ENCODE peak calls at places on chromosome 9, in eight cellular contexts. T is OCI-LY7, I is PC-9, B is H1, M is BJ, U is cardiac fibroblast, P is PC-3, X is coronary artery. Q is an unnamed sample.

GRCh38 chr9:4572184-4572826 is 82.0 kb downstream of the SLC1A1 start:
- DNase-seq in M (no peak), T (no peak), B (no peak), U (no peak), X (no peak), P (no peak), I (no peak), Q (no peak)

GRCh38 chr9:13431137-13431536 is 151.6 kb upstream of the MPDZ start:
- DNase-seq in X (no peak), P (no peak), U (no peak), T (no peak), B (no peak), M (no peak), I (no peak), Q (no peak)

GRCh38 chr9:73179594-73179993 is 27.9 kb downstream of the ANXA1 start:
- DNase-seq in I (peak), P (peak), B (no peak), T (no peak), X (no peak), U (no peak), M (peak), Q (peak)

GRCh38 chr9:2939368-2939767 is 95.5 kb upstream of the PUM3 start:
- DNase-seq in I (no peak), M (no peak), X (no peak), B (no peak), P (no peak), U (no peak), T (no peak), Q (no peak)

GRCh38 chr9:110891760-110892159 is 146.5 kb downstream of the LPAR1 start:
- DNase-seq in U (no peak), B (no peak), T (no peak), P (peak), M (no peak), X (no peak), I (no peak), Q (no peak)

GRCh38 chr9:137461663-137462395 is 2.7 kb upstream of the NSMF start:
- DNase-seq in M (no peak), T (peak), I (no peak), X (peak), B (peak), P (no peak), U (peak), Q (peak)

GRCh38 chr9:124309665-124310064 is 51.9 kb downstream of the NEK6 start:
- DNase-seq in P (peak), B (peak), T (no peak), I (peak), U (peak), M (peak), X (no peak), Q (no peak)

GRCh38 chr9:112322701-112323377 is 10.6 kb downstream of the PTBP3 start:
- DNase-seq in X (no peak), I (no peak), P (no peak), T (no peak), M (no peak), U (no peak), B (no peak), Q (no peak)

GRCh38 chr9:35749515-35750255 is 598 bp downstream of the RGP1 start:
- DNase-seq in X (no peak), M (no peak), I (peak), U (no peak), T (peak), B (no peak), P (peak), Q (peak)
- TF ChIP-seq CTCF in X (no peak), M (no peak), I (no peak), U (no peak), T (peak), B (no peak), P (no peak), Q (no peak)

GRCh38 chr9:105243935-105244273 is 547 bp upstream of the SLC44A1 start:
- DNase-seq in T (no peak), P (no peak), B (no peak), M (no peak), X (no peak), I (no peak), U (no peak), Q (no peak)
- TF ChIP-seq CTCF in T (no peak), P (no peak), B (no peak), M (no peak), X (no peak), I (no peak), U (no peak), Q (no peak)

DNA sequence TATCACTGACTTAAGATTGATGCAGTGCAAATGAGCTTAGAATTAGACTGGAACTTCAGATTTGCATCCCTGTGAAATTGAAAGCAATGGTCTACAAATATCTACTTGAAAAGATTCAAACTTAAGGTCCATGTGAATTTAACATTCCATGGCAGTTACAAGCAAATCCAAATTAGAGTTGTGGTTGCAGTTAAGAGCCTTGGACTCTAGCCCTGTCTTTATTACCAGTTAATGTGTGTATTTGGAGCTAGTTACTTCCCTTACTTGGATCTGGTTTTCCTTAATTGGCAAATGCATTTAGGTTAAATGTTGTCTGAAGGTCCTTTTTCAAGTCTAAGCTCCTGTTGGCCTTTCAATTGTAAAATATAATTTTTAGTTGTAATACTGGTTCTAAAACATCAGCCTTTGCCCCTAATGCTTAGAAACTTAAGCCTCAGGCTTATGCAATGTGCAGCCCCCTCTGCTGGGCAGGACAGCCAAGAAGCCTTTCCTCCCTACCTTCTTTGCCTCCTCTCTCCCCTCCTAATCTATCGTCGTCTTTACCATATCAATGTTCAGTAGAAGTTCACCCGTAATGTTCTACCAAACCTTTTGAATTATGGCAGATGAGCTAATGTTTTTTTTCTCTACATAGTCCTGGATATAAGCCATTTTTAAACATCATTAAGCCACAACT is 59.5 kb downstream of the ERMP1 start:
- DNase-seq in U (no peak), T (no peak), X (no peak), M (no peak), I (no peak), P (no peak), B (no peak), Q (no peak)
- TF ChIP-seq CTCF in U (peak), T (peak), X (no peak), M (no peak), I (no peak), P (no peak), B (peak), Q (no peak)

GRCh38 chr9:33167949-33168535 is 906 bp upstream of the B4GALT1 start:
- DNase-seq in M (no peak), B (no peak), T (peak), I (no peak), P (no peak), X (peak), U (no peak), Q (no peak)

GRCh38 chr9:33172735-33173238 is 5.7 kb upstream of the B4GALT1 start:
- DNase-seq in B (no peak), T (no peak), U (peak), M (no peak), P (no peak), I (no peak), X (peak), Q (no peak)

GRCh38 chr9:33172256-33172678 is 5.1 kb upstream of the B4GALT1 start:
- DNase-seq in I (no peak), B (no peak), P (peak), X (peak), T (no peak), U (peak), M (no peak), Q (no peak)

GRCh38 chr9:33168941-33169544 is 1.9 kb upstream of the B4GALT1 start:
- DNase-seq in M (no peak), X (peak), U (no peak), P (no peak), I (no peak), T (no peak), B (no peak), Q (no peak)

GRCh38 chr9:33170464-33171156 is 3.5 kb upstream of the B4GALT1 start:
- DNase-seq in B (no peak), P (peak), U (peak), X (peak), T (peak), I (no peak), M (no peak), Q (no peak)
- TF ChIP-seq CTCF in B (peak), P (peak), U (peak), X (no peak), T (peak), I (peak), M (peak), Q (peak)

GRCh38 chr9:114914139-114914538 is 16.3 kb downstream of the TNFSF8 start:
- DNase-seq in M (no peak), U (peak), P (no peak), I (no peak), B (no peak), T (no peak), X (no peak), Q (no peak)
- TF ChIP-seq CTCF in M (peak), U (peak), P (peak), I (peak), B (peak), T (peak), X (no peak), Q (peak)

GRCh38 chr9:37405350-37405749 is 17.1 kb upstream of the GRHPR start:
- DNase-seq in X (no peak), T (peak), B (no peak), I (no peak), U (peak), M (no peak), P (no peak), Q (no peak)

GRCh38 chr9:37405764-37406380 is 16.6 kb upstream of the GRHPR start:
- DNase-seq in P (no peak), T (no peak), U (peak), B (no peak), M (no peak), X (no peak), I (no peak), Q (no peak)

GRCh38 chr9:37406603-37407401 is 15.7 kb upstream of the GRHPR start:
- DNase-seq in U (no peak), I (peak), T (no peak), B (no peak), M (no peak), P (peak), X (no peak), Q (no peak)

GRCh38 chr9:37408933-37409710 is 13.4 kb upstream of the GRHPR start:
- DNase-seq in I (peak), T (peak), X (no peak), B (no peak), U (no peak), M (no peak), P (no peak), Q (peak)

GRCh38 chr9:37407468-37407867 is 15.0 kb upstream of the GRHPR start:
- DNase-seq in T (peak), M (no peak), B (no peak), I (no peak), P (peak), X (no peak), U (no peak), Q (no peak)
- TF ChIP-seq CTCF in T (peak), M (peak), B (no peak), I (peak), P (peak), X (no peak), U (no peak), Q (no peak)

GRCh38 chr9:38017149-38017884 is 51.7 kb downstream of the SHB start:
- DNase-seq in U (peak), T (no peak), M (no peak), I (peak), X (peak), B (peak), P (peak), Q (no peak)
- TF ChIP-seq CTCF in U (no peak), T (no peak), M (peak), I (peak), X (no peak), B (peak), P (peak), Q (no peak)

DNA sequence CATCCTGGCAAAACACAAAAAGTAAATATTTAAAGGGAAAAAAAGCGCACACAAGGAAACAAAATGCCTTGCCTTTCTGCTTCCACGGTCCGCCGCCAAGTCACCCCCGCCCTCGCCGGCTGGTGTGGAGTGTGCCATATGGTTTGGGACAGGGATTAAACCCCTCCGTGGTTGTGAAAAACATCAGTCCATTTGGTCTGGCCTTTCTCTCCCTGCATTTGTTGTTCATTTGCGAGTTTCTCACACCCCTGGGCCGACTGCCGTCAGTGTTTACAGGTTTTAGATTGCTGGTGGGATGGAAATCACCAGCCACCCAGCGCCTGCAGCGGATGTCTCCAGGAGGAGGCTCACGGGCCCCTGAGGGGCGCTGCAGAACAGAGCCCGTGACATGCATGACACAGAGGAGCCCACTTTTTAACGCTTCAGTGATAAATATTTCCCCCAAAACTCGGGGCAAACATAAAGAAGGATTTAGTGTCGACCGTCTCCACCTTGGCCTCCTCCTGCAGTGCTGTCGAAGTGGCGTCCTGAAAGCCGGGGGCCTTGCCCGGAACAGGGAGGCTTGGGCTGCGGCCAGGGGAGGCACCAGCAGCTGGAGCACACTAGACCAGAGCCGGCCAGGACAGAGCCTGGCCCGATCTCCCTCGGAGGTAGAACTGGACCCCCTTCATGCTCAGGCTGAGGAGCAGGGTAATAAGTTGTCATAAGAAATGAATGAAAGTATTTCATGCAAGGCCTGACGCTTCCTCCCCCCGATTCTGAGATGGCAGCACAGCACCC is 161.4 kb downstream of the HSD17B3 start:
- DNase-seq in U (no peak), B (no peak), T (no peak), I (no peak), X (no peak), M (no peak), P (no peak), Q (no peak)
- TF ChIP-seq CTCF in U (no peak), B (no peak), T (no peak), I (no peak), X (no peak), M (no peak), P (no peak), Q (no peak)